ENCODE peak calls at places on chromosomes 3 and 15, in four cellular contexts. One of them, this sample, is unnamed.
A peak's percentile ranks its signal among the peaks of the same experiment; 100 is the strongest.

GRCh38 chr3:190382082-190382481 is 5.9 kb upstream of the CLDN16 start:
- DNase-seq in GM12892: no peak
- DNase-seq in transverse colon: no peak
- DNase-seq in stomach: no peak
- DNase-seq in this sample: no peak

GRCh38 chr3:132256984-132257383 is 60.2 kb upstream of the ACP3 start:
- DNase-seq in GM12892: no peak
- DNase-seq in transverse colon: peak; percentile 16
- DNase-seq in stomach: peak; percentile 40
- DNase-seq in this sample: no peak

GRCh38 chr3:38003371-38003816 is 12.8 kb downstream of the VILL start:
- DNase-seq in GM12892: peak; percentile 59
- DNase-seq in transverse colon: peak; percentile 79
- DNase-seq in stomach: peak; percentile 79
- DNase-seq in this sample: no peak

GRCh38 chr15:50119063-50119700 is at the start of gene ATP8B4:
- DNase-seq in GM12892: no peak
- DNase-seq in transverse colon: no peak
- DNase-seq in stomach: no peak
- DNase-seq in this sample: peak; percentile 65

GRCh38 chr3:127632035-127632434 is 3.0 kb downstream of the PODXL2 start:
- DNase-seq in GM12892: no peak
- DNase-seq in transverse colon: no peak
- DNase-seq in stomach: no peak
- DNase-seq in this sample: no peak

GRCh38 chr3:189981668-189982067 is 139.0 kb downstream of the P3H2 start:
- DNase-seq in GM12892: no peak
- DNase-seq in transverse colon: no peak
- DNase-seq in stomach: no peak
- DNase-seq in this sample: no peak

GRCh38 chr3:191882289-191882688 is 421.3 kb downstream of the PYDC2 start:
- DNase-seq in GM12892: no peak
- DNase-seq in transverse colon: no peak
- DNase-seq in stomach: no peak
- DNase-seq in this sample: no peak

GRCh38 chr3:11910971-11911531 is 64.4 kb upstream of the TAMM41 start:
- DNase-seq in GM12892: no peak
- DNase-seq in transverse colon: no peak
- DNase-seq in stomach: peak; percentile 74
- DNase-seq in this sample: no peak

GRCh38 chr3:192827208-192827607 is 90.4 kb downstream of the MB21D2 start:
- DNase-seq in GM12892: no peak
- DNase-seq in transverse colon: no peak
- DNase-seq in stomach: no peak
- DNase-seq in this sample: no peak

GRCh38 chr15:95549168-95549738 is 781.2 kb upstream of the NR2F2 start:
- DNase-seq in GM12892: no peak
- DNase-seq in transverse colon: no peak
- DNase-seq in stomach: no peak
- DNase-seq in this sample: no peak

GRCh38 chr3:149736180-149737100 is 15.8 kb downstream of the COMMD2 start:
- DNase-seq in GM12892: no peak
- DNase-seq in transverse colon: no peak
- DNase-seq in stomach: no peak
- DNase-seq in this sample: no peak

GRCh38 chr15:77901921-77902750 is 175.4 kb downstream of the TBC1D2B start:
- DNase-seq in GM12892: no peak
- DNase-seq in transverse colon: no peak
- DNase-seq in stomach: no peak
- DNase-seq in this sample: no peak

GRCh38 chr15:29669823-29670222 is 152.4 kb downstream of the TJP1 start:
- DNase-seq in GM12892: no peak
- DNase-seq in transverse colon: no peak
- DNase-seq in stomach: no peak
- DNase-seq in this sample: no peak

GRCh38 chr15:41487802-41488201 is 5.9 kb upstream of the ITPKA start:
- DNase-seq in GM12892: no peak
- DNase-seq in transverse colon: no peak
- DNase-seq in stomach: no peak
- DNase-seq in this sample: no peak

GRCh38 chr15:47473857-47474256 is 243.4 kb upstream of the SEMA6D start:
- DNase-seq in GM12892: no peak
- DNase-seq in transverse colon: peak; percentile 7
- DNase-seq in stomach: no peak
- DNase-seq in this sample: no peak

GRCh38 chr15:29143909-29144308 is 125.7 kb downstream of the NSMCE3 start:
- DNase-seq in GM12892: no peak
- DNase-seq in transverse colon: no peak
- DNase-seq in stomach: no peak
- DNase-seq in this sample: no peak

GRCh38 chr15:63752075-63752684 is 81.6 kb downstream of the HERC1 start:
- DNase-seq in GM12892: no peak
- DNase-seq in transverse colon: peak; percentile 25
- DNase-seq in stomach: peak; percentile 28
- DNase-seq in this sample: peak; percentile 61

GRCh38 chr15:98942966-98943584 is 64.5 kb downstream of the PGPEP1L start:
- DNase-seq in GM12892: no peak
- DNase-seq in transverse colon: no peak
- DNase-seq in stomach: no peak
- DNase-seq in this sample: no peak

GRCh38 chr15:89150762-89151305 is 62.6 kb downstream of the ABHD2 start:
- DNase-seq in GM12892: no peak
- DNase-seq in transverse colon: no peak
- DNase-seq in stomach: peak; percentile 56
- DNase-seq in this sample: peak; percentile 66

GRCh38 chr3:48962939-48963338 is 27.1 kb upstream of the P4HTM start:
- DNase-seq in GM12892: no peak
- DNase-seq in transverse colon: no peak
- DNase-seq in stomach: no peak
- DNase-seq in this sample: no peak

GRCh38 chr3:160115387-160115786 is 109.8 kb upstream of the C3orf80 start:
- DNase-seq in GM12892: no peak
- DNase-seq in transverse colon: no peak
- DNase-seq in stomach: peak; percentile 58
- DNase-seq in this sample: no peak

GRCh38 chr3:30399394-30400181 is 206.8 kb upstream of the TGFBR2 start:
- DNase-seq in GM12892: no peak
- DNase-seq in transverse colon: no peak
- DNase-seq in stomach: no peak
- DNase-seq in this sample: no peak

GRCh38 chr15:48861813-48862431 is 16.0 kb upstream of the EID1 start:
- DNase-seq in GM12892: peak; percentile 21
- DNase-seq in transverse colon: peak; percentile 8
- DNase-seq in stomach: no peak
- DNase-seq in this sample: no peak

GRCh38 chr15:78212546-78213424 is 21.6 kb downstream of the ACSBG1 start:
- DNase-seq in GM12892: no peak
- DNase-seq in transverse colon: peak; percentile 84
- DNase-seq in stomach: peak; percentile 73
- DNase-seq in this sample: no peak

GRCh38 chr15:51460796-51461195 is 119.3 kb downstream of the GLDN start:
- DNase-seq in GM12892: no peak
- DNase-seq in transverse colon: no peak
- DNase-seq in stomach: no peak
- DNase-seq in this sample: no peak

GRCh38 chr15:90379263-90379662 is 8.8 kb upstream of the IQGAP1 start:
- DNase-seq in GM12892: no peak
- DNase-seq in transverse colon: no peak
- DNase-seq in stomach: no peak
- DNase-seq in this sample: no peak

GRCh38 chr3:62159693-62160092 is 213.7 kb downstream of the FEZF2 start:
- DNase-seq in GM12892: no peak
- DNase-seq in transverse colon: peak; percentile 25
- DNase-seq in stomach: peak; percentile 76
- DNase-seq in this sample: no peak

GRCh38 chr3:15427981-15428380 is 583 bp downstream of the EAF1 start:
- DNase-seq in GM12892: no peak
- DNase-seq in transverse colon: peak; percentile 46
- DNase-seq in stomach: no peak
- DNase-seq in this sample: no peak

GRCh38 chr3:76026379-76026778 is 241.0 kb upstream of the ZNF717 start:
- DNase-seq in GM12892: no peak
- DNase-seq in transverse colon: no peak
- DNase-seq in stomach: no peak
- DNase-seq in this sample: no peak

GRCh38 chr15:31528846-31529245 is 202.2 kb downstream of the KLF13 start:
- DNase-seq in GM12892: no peak
- DNase-seq in transverse colon: no peak
- DNase-seq in stomach: no peak
- DNase-seq in this sample: no peak

GRCh38 chr15:70474682-70475438 is 288.5 kb downstream of the UACA start:
- DNase-seq in GM12892: no peak
- DNase-seq in transverse colon: no peak
- DNase-seq in stomach: peak; percentile 93
- DNase-seq in this sample: peak; percentile 54
- TF ChIP-seq POLR2AphosphoS5 in GM12892: no peak
- TF ChIP-seq POLR2AphosphoS5 in transverse colon: no peak
- TF ChIP-seq POLR2AphosphoS5 in stomach: peak; percentile 91
- TF ChIP-seq POLR2AphosphoS5 in this sample: no peak

DNA sequence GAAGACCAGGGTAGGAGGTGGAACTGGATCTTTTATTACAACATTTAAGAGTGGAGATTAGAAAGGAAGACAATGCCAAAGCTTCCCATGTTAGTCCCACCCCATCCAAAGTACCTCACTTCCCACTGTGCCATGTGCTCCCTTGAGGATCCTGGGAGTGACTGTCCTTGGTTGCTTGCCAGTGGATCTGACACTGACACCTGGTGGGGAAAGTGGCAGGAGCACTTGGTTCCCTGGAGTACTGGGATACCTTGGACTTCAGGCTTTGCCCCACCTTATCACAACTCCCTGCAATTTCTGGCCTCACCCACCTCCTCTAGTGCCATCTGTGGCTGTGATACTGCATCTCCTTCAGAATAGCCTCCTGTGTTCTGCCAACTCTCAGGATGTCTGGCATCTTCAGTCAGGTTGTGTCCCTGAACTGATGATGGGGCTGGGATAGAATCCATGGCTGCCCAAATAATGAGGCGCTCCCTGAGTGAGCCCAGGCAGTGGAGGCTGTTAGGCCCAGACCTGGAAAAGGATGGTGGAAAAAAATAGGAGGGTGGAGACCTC is 1.3 kb downstream of the ELL3 start:
- DNase-seq in GM12892: no peak
- DNase-seq in transverse colon: peak; percentile 89
- DNase-seq in stomach: peak; percentile 67
- DNase-seq in this sample: no peak
- TF ChIP-seq POLR2AphosphoS5 in GM12892: no peak
- TF ChIP-seq POLR2AphosphoS5 in transverse colon: peak; percentile 56
- TF ChIP-seq POLR2AphosphoS5 in stomach: peak; percentile 73
- TF ChIP-seq POLR2AphosphoS5 in this sample: no peak

GRCh38 chr3:124887177-124887995 is at the start of gene ITGB5:
- DNase-seq in GM12892: peak; percentile 49
- DNase-seq in transverse colon: peak; percentile 83
- DNase-seq in stomach: peak; percentile 83
- DNase-seq in this sample: no peak
- TF ChIP-seq POLR2AphosphoS5 in GM12892: no peak
- TF ChIP-seq POLR2AphosphoS5 in transverse colon: peak; percentile 38
- TF ChIP-seq POLR2AphosphoS5 in stomach: peak; percentile 76
- TF ChIP-seq POLR2AphosphoS5 in this sample: no peak

GRCh38 chr3:135217730-135218129 is 422.7 kb downstream of the EPHB1 start:
- DNase-seq in GM12892: no peak
- DNase-seq in transverse colon: no peak
- DNase-seq in stomach: no peak
- DNase-seq in this sample: no peak

GRCh38 chr3:135216659-135217058 is 421.6 kb downstream of the EPHB1 start:
- DNase-seq in GM12892: no peak
- DNase-seq in transverse colon: no peak
- DNase-seq in stomach: no peak
- DNase-seq in this sample: no peak

GRCh38 chr3:135215516-135215915 is 420.5 kb downstream of the EPHB1 start:
- DNase-seq in GM12892: no peak
- DNase-seq in transverse colon: no peak
- DNase-seq in stomach: no peak
- DNase-seq in this sample: no peak

GRCh38 chr3:135218304-135218703 is 423.2 kb downstream of the EPHB1 start:
- DNase-seq in GM12892: no peak
- DNase-seq in transverse colon: no peak
- DNase-seq in stomach: no peak
- DNase-seq in this sample: no peak

DNA sequence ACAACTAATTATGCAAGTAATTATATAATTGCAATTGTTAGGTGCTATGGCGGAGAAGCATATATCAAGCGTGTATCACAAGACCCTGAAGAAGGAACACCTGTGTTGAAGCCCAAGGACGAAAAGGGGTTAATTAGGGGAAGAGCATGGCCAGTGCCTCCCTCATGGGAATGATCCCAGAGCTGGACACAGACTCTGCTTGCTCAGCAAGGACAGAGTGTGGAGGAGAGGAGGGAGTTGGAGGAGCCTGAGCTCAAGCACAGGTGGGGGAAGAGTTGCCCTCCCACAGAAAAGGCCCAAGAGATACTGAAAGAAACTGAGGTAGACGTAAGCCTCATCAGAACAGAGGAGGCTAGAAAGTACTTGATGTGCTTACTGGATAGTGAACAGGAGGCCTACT is 423.7 kb downstream of the EPHB1 start:
- DNase-seq in GM12892: no peak
- DNase-seq in transverse colon: no peak
- DNase-seq in stomach: no peak
- DNase-seq in this sample: no peak
- TF ChIP-seq POLR2AphosphoS5 in GM12892: no peak
- TF ChIP-seq POLR2AphosphoS5 in transverse colon: no peak
- TF ChIP-seq POLR2AphosphoS5 in stomach: no peak
- TF ChIP-seq POLR2AphosphoS5 in this sample: no peak

DNA sequence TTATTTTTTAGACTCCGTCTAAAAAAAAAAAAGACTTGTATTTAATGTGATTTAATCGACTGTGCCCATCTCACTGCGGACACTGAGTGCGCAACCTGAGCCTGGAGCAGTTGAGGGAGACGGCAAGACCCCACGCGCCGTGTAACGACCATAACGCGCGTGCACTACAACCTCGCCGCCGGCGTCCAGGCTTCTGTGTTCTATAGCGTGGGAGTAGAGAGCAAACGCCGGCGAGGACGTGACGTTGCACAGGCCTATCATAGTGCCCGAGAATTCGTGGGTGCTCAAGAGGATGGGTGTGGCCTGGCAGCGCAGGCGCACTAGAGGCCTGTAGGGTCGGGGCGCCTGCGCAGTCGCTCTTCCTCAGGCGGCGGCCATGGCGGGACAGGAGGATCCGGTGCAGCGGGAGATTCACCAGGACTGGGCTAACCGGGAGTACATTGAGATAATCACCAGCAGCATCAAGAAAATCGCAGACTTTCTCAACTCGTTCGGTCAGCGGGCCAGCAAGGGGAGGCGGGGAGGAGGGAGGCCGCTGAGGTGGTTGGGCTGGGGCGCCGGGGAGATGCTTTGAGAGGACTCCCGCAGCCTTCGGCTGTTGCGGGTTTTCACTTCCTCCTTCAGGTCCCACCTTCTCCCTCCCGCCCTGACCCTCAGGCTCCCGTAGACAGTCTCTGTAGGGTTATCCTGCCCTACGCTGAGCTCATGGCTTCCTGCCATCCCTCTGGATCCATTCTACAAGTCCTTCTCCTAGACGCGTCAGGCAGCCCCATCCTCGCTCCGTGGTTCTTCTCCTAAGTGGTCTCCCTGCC is at the start of gene BRK1:
- DNase-seq in GM12892: peak; percentile 97
- DNase-seq in transverse colon: peak; percentile 95
- DNase-seq in stomach: peak; percentile 96
- DNase-seq in this sample: peak; percentile 94
- TF ChIP-seq POLR2AphosphoS5 in GM12892: peak; percentile 96
- TF ChIP-seq POLR2AphosphoS5 in transverse colon: peak; percentile 96
- TF ChIP-seq POLR2AphosphoS5 in stomach: peak; percentile 99
- TF ChIP-seq POLR2AphosphoS5 in this sample: peak; percentile 97

This sample was measured in HL-60.